ENCODE peak calls at places on chromosomes 7 and 10, in nine cellular contexts. One of them, this sample, is unnamed.
A peak's percentile ranks its signal among the peaks of the same experiment; 100 is the strongest.

GRCh38 chr10:102557569-102557968 is 53.8 kb downstream of the SUFU start:
- ATAC-seq in lower lobe of right lung: no peak
- ATAC-seq in body of pancreas: no peak
- ATAC-seq in RWPE2: no peak
- ATAC-seq in Panc1: no peak
- ATAC-seq in psoas muscle: no peak
- ATAC-seq in GM12878: no peak
- ATAC-seq in aorta: no peak
- ATAC-seq in right cardiac atrium: no peak
- ATAC-seq in this sample: no peak

GRCh38 chr10:72802291-72803118 is 91.0 kb upstream of the OIT3 start:
- ATAC-seq in lower lobe of right lung: no peak
- ATAC-seq in body of pancreas: no peak
- ATAC-seq in RWPE2: peak; percentile 91
- ATAC-seq in Panc1: no peak
- ATAC-seq in psoas muscle: peak; percentile 68
- ATAC-seq in GM12878: peak; percentile 48
- ATAC-seq in aorta: no peak
- ATAC-seq in right cardiac atrium: peak; percentile 42
- ATAC-seq in this sample: no peak

GRCh38 chr7:157522954-157523353 is 186.2 kb downstream of the DNAJB6 start:
- ATAC-seq in lower lobe of right lung: no peak
- ATAC-seq in body of pancreas: no peak
- ATAC-seq in RWPE2: no peak
- ATAC-seq in Panc1: no peak
- ATAC-seq in psoas muscle: no peak
- ATAC-seq in GM12878: no peak
- ATAC-seq in aorta: no peak
- ATAC-seq in right cardiac atrium: no peak
- ATAC-seq in this sample: no peak

GRCh38 chr7:158043461-158044155 is 544.0 kb downstream of the PTPRN2 start:
- ATAC-seq in lower lobe of right lung: peak; percentile 63
- ATAC-seq in body of pancreas: no peak
- ATAC-seq in RWPE2: no peak
- ATAC-seq in Panc1: no peak
- ATAC-seq in psoas muscle: no peak
- ATAC-seq in GM12878: no peak
- ATAC-seq in aorta: no peak
- ATAC-seq in right cardiac atrium: no peak
- ATAC-seq in this sample: no peak

GRCh38 chr7:117803476-117803875 is 69.8 kb downstream of the CTTNBP2 start:
- ATAC-seq in lower lobe of right lung: no peak
- ATAC-seq in body of pancreas: no peak
- ATAC-seq in RWPE2: peak; percentile 38
- ATAC-seq in Panc1: no peak
- ATAC-seq in psoas muscle: no peak
- ATAC-seq in GM12878: no peak
- ATAC-seq in aorta: no peak
- ATAC-seq in right cardiac atrium: no peak
- ATAC-seq in this sample: no peak

GRCh38 chr10:104308439-104308903 is 29.8 kb downstream of the ITPRIP start:
- ATAC-seq in lower lobe of right lung: no peak
- ATAC-seq in body of pancreas: no peak
- ATAC-seq in RWPE2: no peak
- ATAC-seq in Panc1: no peak
- ATAC-seq in psoas muscle: no peak
- ATAC-seq in GM12878: peak; percentile 83
- ATAC-seq in aorta: no peak
- ATAC-seq in right cardiac atrium: no peak
- ATAC-seq in this sample: no peak

GRCh38 chr7:92754756-92755581 is 81.4 kb downstream of the CDK6 start:
- ATAC-seq in lower lobe of right lung: no peak
- ATAC-seq in body of pancreas: no peak
- ATAC-seq in RWPE2: no peak
- ATAC-seq in Panc1: no peak
- ATAC-seq in psoas muscle: no peak
- ATAC-seq in GM12878: no peak
- ATAC-seq in aorta: no peak
- ATAC-seq in right cardiac atrium: no peak
- ATAC-seq in this sample: no peak

GRCh38 chr7:149544028-149544427 is 46.4 kb upstream of the ZNF746 start:
- ATAC-seq in lower lobe of right lung: no peak
- ATAC-seq in body of pancreas: no peak
- ATAC-seq in RWPE2: peak; percentile 89
- ATAC-seq in Panc1: no peak
- ATAC-seq in psoas muscle: no peak
- ATAC-seq in GM12878: no peak
- ATAC-seq in aorta: no peak
- ATAC-seq in right cardiac atrium: no peak
- ATAC-seq in this sample: no peak

GRCh38 chr10:119655566-119656001 is 4.4 kb downstream of the BAG3 start:
- ATAC-seq in lower lobe of right lung: no peak
- ATAC-seq in body of pancreas: no peak
- ATAC-seq in RWPE2: peak; percentile 33
- ATAC-seq in Panc1: peak; percentile 35
- ATAC-seq in psoas muscle: peak; percentile 60
- ATAC-seq in GM12878: no peak
- ATAC-seq in aorta: no peak
- ATAC-seq in right cardiac atrium: peak; percentile 57
- ATAC-seq in this sample: peak; percentile 58

GRCh38 chr7:103640031-103640779 is 194.2 kb upstream of the SLC26A5 start:
- ATAC-seq in lower lobe of right lung: no peak
- ATAC-seq in body of pancreas: no peak
- ATAC-seq in RWPE2: peak; percentile 60
- ATAC-seq in Panc1: no peak
- ATAC-seq in psoas muscle: no peak
- ATAC-seq in GM12878: no peak
- ATAC-seq in aorta: no peak
- ATAC-seq in right cardiac atrium: no peak
- ATAC-seq in this sample: no peak

GRCh38 chr10:6578221-6579192 is 1.6 kb downstream of the PRKCQ start:
- ATAC-seq in lower lobe of right lung: no peak
- ATAC-seq in body of pancreas: no peak
- ATAC-seq in RWPE2: no peak
- ATAC-seq in Panc1: no peak
- ATAC-seq in psoas muscle: no peak
- ATAC-seq in GM12878: no peak
- ATAC-seq in aorta: no peak
- ATAC-seq in right cardiac atrium: no peak
- ATAC-seq in this sample: no peak

GRCh38 chr7:147197006-147197405 is 1080.4 kb downstream of the CNTNAP2 start:
- ATAC-seq in lower lobe of right lung: no peak
- ATAC-seq in body of pancreas: no peak
- ATAC-seq in RWPE2: no peak
- ATAC-seq in Panc1: no peak
- ATAC-seq in psoas muscle: no peak
- ATAC-seq in GM12878: peak; percentile 57
- ATAC-seq in aorta: no peak
- ATAC-seq in right cardiac atrium: no peak
- ATAC-seq in this sample: no peak

GRCh38 chr7:141649137-141649864 is 52.7 kb downstream of the DENND11 start:
- ATAC-seq in lower lobe of right lung: no peak
- ATAC-seq in body of pancreas: no peak
- ATAC-seq in RWPE2: no peak
- ATAC-seq in Panc1: peak; percentile 38
- ATAC-seq in psoas muscle: peak; percentile 64
- ATAC-seq in GM12878: peak; percentile 87
- ATAC-seq in aorta: peak; percentile 5
- ATAC-seq in right cardiac atrium: peak; percentile 11
- ATAC-seq in this sample: no peak

GRCh38 chr10:29993319-29993876 is 66.0 kb downstream of the JCAD start:
- ATAC-seq in lower lobe of right lung: peak; percentile 58
- ATAC-seq in body of pancreas: no peak
- ATAC-seq in RWPE2: no peak
- ATAC-seq in Panc1: no peak
- ATAC-seq in psoas muscle: no peak
- ATAC-seq in GM12878: no peak
- ATAC-seq in aorta: no peak
- ATAC-seq in right cardiac atrium: peak; percentile 43
- ATAC-seq in this sample: peak; percentile 53

GRCh38 chr7:99748846-99749579 is 14.0 kb upstream of the CYP3A7 start:
- ATAC-seq in lower lobe of right lung: no peak
- ATAC-seq in body of pancreas: no peak
- ATAC-seq in RWPE2: no peak
- ATAC-seq in Panc1: no peak
- ATAC-seq in psoas muscle: no peak
- ATAC-seq in GM12878: no peak
- ATAC-seq in aorta: no peak
- ATAC-seq in right cardiac atrium: no peak
- ATAC-seq in this sample: no peak

GRCh38 chr10:118383699-118384098 is 41.6 kb upstream of the FAM204A start:
- ATAC-seq in lower lobe of right lung: peak; percentile 29
- ATAC-seq in body of pancreas: no peak
- ATAC-seq in RWPE2: no peak
- ATAC-seq in Panc1: no peak
- ATAC-seq in psoas muscle: no peak
- ATAC-seq in GM12878: no peak
- ATAC-seq in aorta: no peak
- ATAC-seq in right cardiac atrium: no peak
- ATAC-seq in this sample: no peak

GRCh38 chr10:88841316-88842111 is 10.1 kb downstream of the ANKRD22 start:
- ATAC-seq in lower lobe of right lung: no peak
- ATAC-seq in body of pancreas: no peak
- ATAC-seq in RWPE2: no peak
- ATAC-seq in Panc1: no peak
- ATAC-seq in psoas muscle: no peak
- ATAC-seq in GM12878: no peak
- ATAC-seq in aorta: no peak
- ATAC-seq in right cardiac atrium: no peak
- ATAC-seq in this sample: no peak

GRCh38 chr10:3835770-3836169 is 50.8 kb upstream of the KLF6 start:
- ATAC-seq in lower lobe of right lung: peak; percentile 68
- ATAC-seq in body of pancreas: no peak
- ATAC-seq in RWPE2: no peak
- ATAC-seq in Panc1: peak; percentile 69
- ATAC-seq in psoas muscle: no peak
- ATAC-seq in GM12878: peak; percentile 75
- ATAC-seq in aorta: no peak
- ATAC-seq in right cardiac atrium: peak; percentile 89
- ATAC-seq in this sample: peak; percentile 36

GRCh38 chr7:35736725-35737124 is 41.8 kb upstream of the HERPUD2 start:
- ATAC-seq in lower lobe of right lung: peak; percentile 67
- ATAC-seq in body of pancreas: no peak
- ATAC-seq in RWPE2: peak; percentile 99
- ATAC-seq in Panc1: no peak
- ATAC-seq in psoas muscle: no peak
- ATAC-seq in GM12878: peak; percentile 39
- ATAC-seq in aorta: no peak
- ATAC-seq in right cardiac atrium: no peak
- ATAC-seq in this sample: no peak
- H3K27ac ChIP-seq in lower lobe of right lung: no peak overlapping the region
- H3K27ac ChIP-seq in body of pancreas: no peak overlapping the region
- H3K27ac ChIP-seq in RWPE2: peak overlapping the region; percentile 22
- H3K27ac ChIP-seq in Panc1: no peak overlapping the region
- H3K27ac ChIP-seq in psoas muscle: no peak overlapping the region
- H3K27ac ChIP-seq in GM12878: no peak overlapping the region
- H3K27ac ChIP-seq in aorta: no peak overlapping the region
- H3K27ac ChIP-seq in right cardiac atrium: no peak overlapping the region
- H3K27ac ChIP-seq in this sample: no peak overlapping the region

GRCh38 chr10:123134915-123135414 is 805 bp upstream of the HMX3 start:
- ATAC-seq in lower lobe of right lung: no peak
- ATAC-seq in body of pancreas: no peak
- ATAC-seq in RWPE2: no peak
- ATAC-seq in Panc1: no peak
- ATAC-seq in psoas muscle: no peak
- ATAC-seq in GM12878: no peak
- ATAC-seq in aorta: no peak
- ATAC-seq in right cardiac atrium: no peak
- ATAC-seq in this sample: no peak
- H3K4me3 ChIP-seq in lower lobe of right lung: peak overlapping the region; percentile 53
- H3K4me3 ChIP-seq in body of pancreas: no peak overlapping the region
- H3K4me3 ChIP-seq in RWPE2: no peak overlapping the region
- H3K4me3 ChIP-seq in Panc1: no peak overlapping the region
- H3K4me3 ChIP-seq in psoas muscle: peak overlapping the region; percentile 60
- H3K4me3 ChIP-seq in GM12878: peak overlapping the region; percentile 86
- H3K4me3 ChIP-seq in aorta: no peak overlapping the region
- H3K4me3 ChIP-seq in right cardiac atrium: no peak overlapping the region
- H3K4me3 ChIP-seq in this sample: no peak overlapping the region

DNA sequence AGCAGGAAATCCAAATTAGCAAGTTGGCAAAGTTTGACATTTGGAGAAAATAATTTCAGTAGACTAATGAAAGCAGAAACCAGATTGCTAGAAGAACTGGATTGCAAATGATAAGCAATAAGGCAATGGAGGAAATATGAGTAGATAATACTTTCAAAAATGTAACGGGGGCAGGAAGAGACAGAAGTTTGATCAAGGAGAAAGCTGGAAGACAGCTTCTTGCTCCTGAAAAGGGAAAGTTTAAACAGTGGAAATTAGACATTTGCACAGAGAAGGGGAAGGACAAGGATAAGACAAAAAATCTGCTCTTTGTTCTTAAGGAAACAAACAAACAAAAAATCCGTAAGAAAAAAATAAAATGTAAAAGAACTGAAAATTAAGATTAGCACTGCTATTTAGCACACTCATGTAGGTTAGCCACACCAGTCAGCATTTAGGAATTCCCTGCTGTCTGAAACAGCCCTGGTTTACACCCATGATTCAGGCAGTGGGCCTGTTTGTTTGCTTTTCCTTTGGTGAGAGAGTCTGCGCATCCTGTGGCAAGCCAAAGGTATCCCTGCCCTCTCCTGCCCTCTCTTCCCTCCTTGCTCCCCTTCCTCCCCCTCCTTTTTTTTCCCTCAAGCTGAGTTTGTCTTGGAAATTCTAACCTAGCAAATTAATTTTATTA is 104.3 kb upstream of the CAV2 start:
- ATAC-seq in lower lobe of right lung: no peak
- ATAC-seq in body of pancreas: peak; percentile 27
- ATAC-seq in RWPE2: peak; percentile 99
- ATAC-seq in Panc1: peak; percentile 98
- ATAC-seq in psoas muscle: no peak
- ATAC-seq in GM12878: no peak
- ATAC-seq in aorta: peak; percentile 65
- ATAC-seq in right cardiac atrium: peak; percentile 80
- ATAC-seq in this sample: peak; percentile 46
- H3K27ac ChIP-seq in lower lobe of right lung: peak overlapping the region; percentile 3
- H3K27ac ChIP-seq in body of pancreas: no peak overlapping the region
- H3K27ac ChIP-seq in RWPE2: peak overlapping the region; percentile 98
- H3K27ac ChIP-seq in Panc1: peak overlapping the region; percentile 93
- H3K27ac ChIP-seq in psoas muscle: peak overlapping the region; percentile 0
- H3K27ac ChIP-seq in GM12878: no peak overlapping the region
- H3K27ac ChIP-seq in aorta: peak overlapping the region; percentile 43
- H3K27ac ChIP-seq in right cardiac atrium: peak overlapping the region; percentile 17
- H3K27ac ChIP-seq in this sample: peak overlapping the region; percentile 44

DNA sequence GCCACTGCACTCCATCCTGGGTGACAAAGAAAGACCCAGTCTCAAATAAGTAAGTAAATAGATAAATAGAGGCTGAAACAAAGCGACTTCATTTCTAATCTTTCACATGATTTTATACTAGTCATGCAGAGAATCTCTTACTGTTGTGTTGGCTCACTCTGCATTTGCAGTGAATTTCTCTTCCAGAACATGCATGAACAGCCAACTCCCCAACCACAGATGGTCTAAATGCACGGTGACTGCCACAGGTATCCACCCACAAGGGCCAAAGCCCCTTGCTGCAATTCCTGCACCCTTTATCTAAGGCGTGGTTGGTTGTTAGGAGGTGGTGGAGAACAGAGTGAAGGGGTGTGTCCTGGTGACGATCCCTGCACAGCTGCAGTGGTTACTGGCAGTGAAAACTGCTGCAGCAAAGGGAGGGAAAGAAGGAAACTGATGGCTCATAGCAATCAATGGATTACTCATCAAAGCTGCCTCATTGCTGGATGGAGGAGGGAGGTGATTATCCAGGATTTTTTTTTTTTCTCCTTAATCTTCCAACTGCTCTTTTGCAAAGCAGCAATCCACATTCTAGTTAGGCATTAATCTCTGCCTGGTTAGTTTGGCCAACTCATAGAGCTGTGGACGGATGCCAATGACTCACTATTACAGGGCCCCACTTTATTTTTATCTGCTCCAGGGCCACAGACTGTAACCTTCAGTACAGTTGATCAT is 50.6 kb downstream of the PRTFDC1 start:
- ATAC-seq in lower lobe of right lung: peak; percentile 64
- ATAC-seq in body of pancreas: peak; percentile 89
- ATAC-seq in RWPE2: peak; percentile 93
- ATAC-seq in Panc1: peak; percentile 92
- ATAC-seq in psoas muscle: peak; percentile 90
- ATAC-seq in GM12878: peak; percentile 66
- ATAC-seq in aorta: peak; percentile 81
- ATAC-seq in right cardiac atrium: peak; percentile 87
- ATAC-seq in this sample: peak; percentile 83
- H3K4me3 ChIP-seq in lower lobe of right lung: no peak overlapping the region
- H3K4me3 ChIP-seq in body of pancreas: no peak overlapping the region
- H3K4me3 ChIP-seq in RWPE2: no peak overlapping the region
- H3K4me3 ChIP-seq in Panc1: peak overlapping the region; percentile 16
- H3K4me3 ChIP-seq in psoas muscle: no peak overlapping the region
- H3K4me3 ChIP-seq in GM12878: peak overlapping the region; percentile 28
- H3K4me3 ChIP-seq in aorta: no peak overlapping the region
- H3K4me3 ChIP-seq in right cardiac atrium: no peak overlapping the region
- H3K4me3 ChIP-seq in this sample: no peak overlapping the region